ENCODE peak calls at places on chromosomes 6 and 20, in four cellular contexts. M is H1, G is IMR-90, O is mesendoderm. E is an unnamed sample.
A peak's percentile ranks its signal among the peaks of the same experiment; 100 is the strongest.

GRCh38 chr20:5767493-5768098 is 17.4 kb downstream of the SHLD1 start:
- DNase-seq in M (no peak), O (no peak), G (no peak), E (no peak)

GRCh38 chr6:114140416-114140815 is 169.5 kb upstream of the HDAC2 start:
- DNase-seq in M (no peak), O (no peak), G (peak; percentile 13), E (no peak)

GRCh38 chr20:57717797-57718196 is 8.0 kb upstream of the PMEPA1 start:
- DNase-seq in M (no peak), O (no peak), G (no peak), E (no peak)

GRCh38 chr6:109979033-109979921 is 1.2 kb downstream of the GPR6 start:
- DNase-seq in G (no peak), O (no peak), M (peak; percentile 65), E (peak; percentile 53)

GRCh38 chr20:36099106-36099505 is 55.4 kb upstream of the EPB41L1 start:
- DNase-seq in O (no peak), M (no peak), G (no peak), E (no peak)

GRCh38 chr6:113821445-113821844 is 35.7 kb upstream of the MARCKS start:
- DNase-seq in G (no peak), O (no peak), M (no peak), E (no peak)

GRCh38 chr6:30542404-30542725 is 13.9 kb downstream of the GNL1 start:
- DNase-seq in O (no peak), G (no peak), M (no peak), E (no peak)

GRCh38 chr6:119586250-119586882 is 236.8 kb upstream of the MAN1A1 start:
- DNase-seq in M (no peak), G (no peak), O (no peak), E (no peak)

GRCh38 chr6:134074151-134074712 is 21.8 kb upstream of the SLC2A12 start:
- DNase-seq in G (no peak), O (peak; percentile 94), M (peak; percentile 78), E (peak; percentile 92)

GRCh38 chr20:4603724-4604123 is 118.0 kb upstream of the PRND start:
- DNase-seq in O (no peak), M (no peak), G (peak; percentile 90), E (no peak)

GRCh38 chr20:63220696-63221399 is 4.9 kb upstream of the YTHDF1 start:
- DNase-seq in M (no peak), G (no peak), O (no peak), E (no peak)

GRCh38 chr6:4447646-4448315 is 312.4 kb upstream of the ECI2 start:
- DNase-seq in O (peak; percentile 31), M (no peak), G (peak; percentile 67), E (no peak)

GRCh38 chr6:138594042-138594636 is 94.8 kb upstream of the NHSL1 start:
- DNase-seq in G (no peak), M (no peak), O (no peak), E (no peak)

GRCh38 chr6:116018976-116019375 is 41.7 kb downstream of the FRK start:
- DNase-seq in M (no peak), O (no peak), G (peak; percentile 33), E (no peak)

GRCh38 chr20:43529457-43530153 is 22.1 kb downstream of the L3MBTL1 start:
- DNase-seq in G (no peak), O (no peak), M (no peak), E (no peak)

GRCh38 chr6:24908555-24908954 is 27.2 kb downstream of the RIPOR2 start:
- DNase-seq in G (peak; percentile 20), M (no peak), O (no peak), E (no peak)

GRCh38 chr20:42294976-42295375 is 676.8 kb upstream of the CHD6 start:
- DNase-seq in G (no peak), M (no peak), O (no peak), E (no peak)

GRCh38 chr20:13364278-13365170 is 143.4 kb downstream of the ISM1 start:
- DNase-seq in M (no peak), O (no peak), G (no peak), E (no peak)

GRCh38 chr6:2158596-2159271 is 86.7 kb downstream of the GMDS start:
- DNase-seq in G (peak; percentile 12), O (peak; percentile 95), M (peak; percentile 78), E (peak; percentile 86)

GRCh38 chr6:11609324-11610071 is 71.9 kb downstream of the TMEM170B start:
- DNase-seq in G (peak; percentile 85), M (no peak), O (peak; percentile 68), E (no peak)

GRCh38 chr6:123009101-123009500 is 13.1 kb downstream of the CLVS2 start:
- DNase-seq in M (no peak), O (no peak), G (no peak), E (no peak)

GRCh38 chr6:622462-622861 is 34.4 kb downstream of the HUS1B start:
- DNase-seq in M (no peak), G (no peak), O (no peak), E (no peak)

GRCh38 chr6:49556429-49556837 is 6.0 kb downstream of the C6orf141 start:
- DNase-seq in M (no peak), O (peak; percentile 91), G (peak; percentile 9), E (no peak)

GRCh38 chr6:32169211-32169610 is 4.8 kb downstream of the EGFL8 start:
- DNase-seq in O (no peak), G (no peak), M (no peak), E (no peak)

GRCh38 chr6:32173051-32173727 is 2.7 kb downstream of the AGPAT1 start:
- DNase-seq in O (peak; percentile 84), M (no peak), G (no peak), E (no peak)

GRCh38 chr6:32170294-32170693 is 5.6 kb downstream of the AGPAT1 start:
- DNase-seq in M (no peak), G (no peak), O (no peak), E (no peak)

GRCh38 chr6:32168807-32169206 is 4.4 kb downstream of the EGFL8 start:
- DNase-seq in O (no peak), G (peak; percentile 12), M (no peak), E (no peak)

GRCh38 chr6:32171234-32171633 is 4.7 kb downstream of the AGPAT1 start:
- DNase-seq in O (no peak), G (no peak), M (no peak), E (no peak)
- H3K23ac ChIP-seq in O (no peak overlapping the region), G (no peak overlapping the region), M (no peak overlapping the region), E (no peak overlapping the region)

DNA sequence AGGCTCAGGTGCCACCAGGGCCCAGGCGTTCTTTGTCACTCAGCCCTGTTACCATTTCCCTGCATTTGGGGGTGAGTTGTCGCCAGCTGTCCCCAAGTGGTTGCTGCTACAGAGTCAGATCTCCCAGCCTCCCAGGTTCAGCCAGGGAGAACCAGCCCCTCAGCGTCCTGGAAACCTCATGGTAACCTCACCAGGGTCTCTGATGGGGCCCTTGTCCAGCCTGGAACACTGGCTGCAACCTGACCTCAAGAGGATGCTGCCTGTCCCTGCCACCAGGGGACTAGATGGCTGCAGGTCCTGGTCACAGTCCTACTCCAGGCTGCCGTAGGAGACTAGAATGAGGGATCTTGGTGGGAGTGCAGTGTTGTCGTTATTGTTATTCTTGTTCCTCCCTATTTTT is 228.3 kb upstream of the PDE10A start:
- DNase-seq in O (peak; percentile 42), M (no peak), G (no peak), E (no peak)
- H3K56ac ChIP-seq in O (no peak overlapping the region), M (no peak overlapping the region), G (no peak overlapping the region), E (no peak overlapping the region)

DNA sequence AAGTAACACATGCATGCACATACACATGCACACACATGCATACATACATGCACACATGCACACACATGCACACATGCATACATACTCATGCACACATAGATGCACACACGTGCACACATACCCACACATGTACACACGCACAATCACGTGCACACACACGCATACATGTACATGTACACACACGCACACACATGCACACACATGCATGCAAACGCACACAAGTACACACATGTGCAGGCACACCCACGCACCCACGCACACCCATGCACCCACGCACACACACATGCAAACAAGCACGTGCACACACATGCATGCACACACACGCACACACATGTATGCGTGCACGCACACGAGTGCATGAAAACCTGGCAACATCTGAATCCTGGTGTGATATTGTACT is 232.7 kb upstream of the CDH4 start:
- DNase-seq in O (no peak), G (no peak), M (no peak), E (no peak)
- H3K23ac ChIP-seq in O (no peak overlapping the region), G (no peak overlapping the region), M (no peak overlapping the region), E (no peak overlapping the region)

GRCh38 chr20:59151820-59152219 is 11.8 kb upstream of the ZNF831 start:
- DNase-seq in M (no peak), O (no peak), G (no peak), E (no peak)
- H3K56ac ChIP-seq in M (no peak overlapping the region), O (no peak overlapping the region), G (no peak overlapping the region), E (no peak overlapping the region)

GRCh38 chr6:143697401-143697800 is 19.6 kb downstream of the PHACTR2 start:
- DNase-seq in G (no peak), O (no peak), M (no peak), E (no peak)

GRCh38 chr6:143698329-143698728 is 20.6 kb downstream of the PHACTR2 start:
- DNase-seq in M (no peak), O (no peak), G (no peak), E (no peak)

GRCh38 chr6:143701343-143702234 is 23.8 kb downstream of the PHACTR2 start:
- DNase-seq in O (no peak), G (peak; percentile 13), M (no peak), E (no peak)

GRCh38 chr6:143700684-143701342 is 23.0 kb downstream of the PHACTR2 start:
- DNase-seq in G (peak; percentile 89), M (no peak), O (no peak), E (no peak)

GRCh38 chr6:143698759-143699750 is 21.3 kb downstream of the PHACTR2 start:
- DNase-seq in G (no peak), O (peak; percentile 77), M (peak; percentile 68), E (peak; percentile 63)
- H3K23ac ChIP-seq in G (peak overlapping the region; percentile 3), O (no peak overlapping the region), M (no peak overlapping the region), E (no peak overlapping the region)

DNA sequence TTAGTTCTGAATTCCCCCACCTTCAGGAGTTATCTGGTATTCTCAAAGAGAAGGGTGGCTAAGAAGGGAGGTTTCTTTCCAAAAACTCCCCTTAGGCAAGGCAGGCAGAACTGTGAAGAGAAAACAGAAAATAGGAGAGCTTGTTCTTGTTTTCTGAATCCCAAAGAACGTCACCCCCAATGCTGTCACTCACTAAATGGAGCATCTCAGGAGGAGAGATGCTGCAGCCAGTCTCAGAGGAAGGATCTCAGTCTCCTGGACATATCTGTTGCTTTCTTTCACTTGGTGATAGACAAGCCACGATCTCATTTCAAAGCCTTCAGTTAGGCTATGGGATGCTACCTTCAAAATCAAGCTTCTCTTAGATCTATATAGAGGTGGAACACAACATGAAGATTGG is 16.1 kb upstream of the MYB start:
- DNase-seq in G (no peak), O (no peak), M (no peak), E (no peak)
- H3K56ac ChIP-seq in G (no peak overlapping the region), O (no peak overlapping the region), M (no peak overlapping the region), E (no peak overlapping the region)